ENCODE peak calls at places on chromosomes 16 and 17, in six cellular contexts. One of them, this sample, is unnamed.
A peak's percentile ranks its signal among the peaks of the same experiment; 100 is the strongest.

GRCh38 chr16:82192665-82193064 is 22.6 kb upstream of the MPHOSPH6 start:
- DNase-seq in AG04450: peak; percentile 44
- DNase-seq in GM13977: no peak
- DNase-seq in NCI-H345: no peak
- DNase-seq in OCI-LY7: peak; percentile 26
- DNase-seq in CD4-positive, alpha-beta memory T cell: peak; percentile 13
- DNase-seq in this sample: no peak

GRCh38 chr17:59763861-59764260 is 56.4 kb downstream of the VMP1 start:
- DNase-seq in OCI-LY7: no peak
- DNase-seq in AG04450: peak; percentile 81
- DNase-seq in NCI-H345: no peak
- DNase-seq in GM13977: no peak
- DNase-seq in CD4-positive, alpha-beta memory T cell: no peak
- DNase-seq in this sample: no peak

GRCh38 chr17:8961861-8962260 is 3.6 kb downstream of the PIK3R5 start:
- DNase-seq in GM13977: no peak
- DNase-seq in CD4-positive, alpha-beta memory T cell: no peak
- DNase-seq in AG04450: no peak
- DNase-seq in NCI-H345: no peak
- DNase-seq in OCI-LY7: no peak
- DNase-seq in this sample: no peak

GRCh38 chr17:72661093-72661944 is 431.2 kb downstream of the SLC39A11 start:
- DNase-seq in OCI-LY7: no peak
- DNase-seq in AG04450: no peak
- DNase-seq in GM13977: no peak
- DNase-seq in NCI-H345: peak; percentile 99
- DNase-seq in CD4-positive, alpha-beta memory T cell: no peak
- DNase-seq in this sample: peak; percentile 73

GRCh38 chr17:36722121-36722902 is 120.9 kb downstream of the MRM1 start:
- DNase-seq in CD4-positive, alpha-beta memory T cell: peak; percentile 79
- DNase-seq in NCI-H345: peak; percentile 87
- DNase-seq in OCI-LY7: no peak
- DNase-seq in GM13977: peak; percentile 94
- DNase-seq in AG04450: no peak
- DNase-seq in this sample: peak; percentile 49

GRCh38 chr17:7111784-7112526 is 2.7 kb downstream of the ASGR2 start:
- DNase-seq in GM13977: no peak
- DNase-seq in OCI-LY7: no peak
- DNase-seq in AG04450: no peak
- DNase-seq in CD4-positive, alpha-beta memory T cell: no peak
- DNase-seq in NCI-H345: no peak
- DNase-seq in this sample: no peak

GRCh38 chr17:78125976-78126894 is 2.3 kb downstream of the TMC6 start:
- DNase-seq in CD4-positive, alpha-beta memory T cell: no peak
- DNase-seq in NCI-H345: no peak
- DNase-seq in OCI-LY7: peak; percentile 35
- DNase-seq in GM13977: no peak
- DNase-seq in AG04450: no peak
- DNase-seq in this sample: no peak

GRCh38 chr17:16529906-16530305 is 37.9 kb upstream of the LRRC75A start:
- DNase-seq in NCI-H345: no peak
- DNase-seq in OCI-LY7: no peak
- DNase-seq in GM13977: no peak
- DNase-seq in AG04450: no peak
- DNase-seq in CD4-positive, alpha-beta memory T cell: no peak
- DNase-seq in this sample: no peak

GRCh38 chr17:77325826-77326581 is 185.2 kb downstream of the SEC14L1 start:
- DNase-seq in OCI-LY7: peak; percentile 69
- DNase-seq in NCI-H345: no peak
- DNase-seq in AG04450: no peak
- DNase-seq in GM13977: no peak
- DNase-seq in CD4-positive, alpha-beta memory T cell: no peak
- DNase-seq in this sample: no peak

GRCh38 chr17:76384987-76385891 is 830 bp downstream of the SPHK1 start:
- DNase-seq in NCI-H345: no peak
- DNase-seq in CD4-positive, alpha-beta memory T cell: no peak
- DNase-seq in GM13977: peak; percentile 63
- DNase-seq in AG04450: no peak
- DNase-seq in OCI-LY7: no peak
- DNase-seq in this sample: peak; percentile 58

GRCh38 chr17:49210158-49211029 is at the start of the genes ABI3 and GNGT2:
- DNase-seq in OCI-LY7: peak; percentile 94
- DNase-seq in NCI-H345: no peak
- DNase-seq in CD4-positive, alpha-beta memory T cell: peak; percentile 61
- DNase-seq in GM13977: peak; percentile 90
- DNase-seq in AG04450: no peak
- DNase-seq in this sample: no peak

GRCh38 chr17:4945176-4945943 is 3.0 kb downstream of the PFN1 start:
- DNase-seq in AG04450: peak; percentile 75
- DNase-seq in CD4-positive, alpha-beta memory T cell: peak; percentile 57
- DNase-seq in NCI-H345: no peak
- DNase-seq in OCI-LY7: peak; percentile 46
- DNase-seq in GM13977: peak; percentile 81
- DNase-seq in this sample: no peak

GRCh38 chr16:77780378-77780837 is 8.0 kb upstream of the VAT1L start:
- DNase-seq in GM13977: no peak
- DNase-seq in AG04450: peak; percentile 92
- DNase-seq in CD4-positive, alpha-beta memory T cell: no peak
- DNase-seq in NCI-H345: no peak
- DNase-seq in OCI-LY7: no peak
- DNase-seq in this sample: no peak

GRCh38 chr17:49576121-49576905 is 642 bp downstream of the NXPH3 start:
- DNase-seq in NCI-H345: peak; percentile 35
- DNase-seq in AG04450: no peak
- DNase-seq in GM13977: peak; percentile 62
- DNase-seq in OCI-LY7: no peak
- DNase-seq in CD4-positive, alpha-beta memory T cell: no peak
- DNase-seq in this sample: peak; percentile 91

GRCh38 chr16:10509534-10510025 is 70.8 kb downstream of the EMP2 start:
- DNase-seq in OCI-LY7: peak; percentile 88
- DNase-seq in AG04450: peak; percentile 65
- DNase-seq in GM13977: peak; percentile 81
- DNase-seq in NCI-H345: peak; percentile 72
- DNase-seq in CD4-positive, alpha-beta memory T cell: peak; percentile 66
- DNase-seq in this sample: peak; percentile 77

GRCh38 chr16:13194766-13195165 is 293.4 kb downstream of the SHISA9 start:
- DNase-seq in OCI-LY7: no peak
- DNase-seq in GM13977: no peak
- DNase-seq in AG04450: no peak
- DNase-seq in CD4-positive, alpha-beta memory T cell: no peak
- DNase-seq in NCI-H345: no peak
- DNase-seq in this sample: no peak

This sample was measured in HuH-7.